ENCODE peak calls at places on chromosomes 1 and 21, in four cellular contexts. U, H, Y and Z are unnamed samples.

GRCh38 chr1:89221341-89221740 is 22.6 kb upstream of the GBP4 start:
- DNase-seq in U (no peak), H (no peak), Y (no peak), Z (no peak)

GRCh38 chr1:170578356-170578755 is 46.4 kb downstream of the GORAB start:
- DNase-seq in U (no peak), H (no peak), Y (no peak), Z (no peak)

GRCh38 chr1:160219062-160219929 is 14.1 kb downstream of the PEA15 start:
- DNase-seq in U (no peak), H (no peak), Y (no peak), Z (no peak)

GRCh38 chr1:225454733-225455132 is 26.9 kb upstream of the LBR start:
- DNase-seq in U (no peak), H (no peak), Y (no peak), Z (peak; percentile 63)

GRCh38 chr1:184433928-184434502 is 47.2 kb downstream of the C1orf21 start:
- DNase-seq in U (no peak), H (no peak), Y (no peak), Z (no peak)

GRCh38 chr1:29635501-29636263 is 399.4 kb downstream of the PTPRU start:
- DNase-seq in U (no peak), H (no peak), Y (no peak), Z (peak; percentile 31)

GRCh38 chr1:31714442-31715096 is 10.8 kb upstream of the COL16A1 start:
- DNase-seq in U (no peak), H (peak; percentile 40), Y (peak; percentile 49), Z (peak; percentile 95)

GRCh38 chr1:145988773-145989172 is 7.6 kb downstream of the TXNIP start:
- DNase-seq in U (no peak), H (no peak), Y (no peak), Z (peak; percentile 53)

GRCh38 chr1:114093624-114094302 is 59.9 kb downstream of the SYT6 start:
- DNase-seq in U (no peak), H (no peak), Y (no peak), Z (no peak)

GRCh38 chr1:2584822-2585317 is 1.7 kb upstream of the PRXL2B start:
- DNase-seq in U (no peak), H (no peak), Y (no peak), Z (no peak)

GRCh38 chr1:184296466-184297243 is 90.2 kb upstream of the C1orf21 start:
- DNase-seq in U (no peak), H (peak; percentile 79), Y (no peak), Z (peak; percentile 92)

GRCh38 chr1:75967719-75968118 is 35.5 kb upstream of the ASB17 start:
- DNase-seq in U (no peak), H (no peak), Y (no peak), Z (no peak)

GRCh38 chr1:203930343-203930742 is 68.9 kb downstream of the SNRPE start:
- DNase-seq in U (no peak), H (no peak), Y (no peak), Z (no peak)

GRCh38 chr21:35323947-35324346 is 274.8 kb upstream of the RUNX1 start:
- DNase-seq in U (no peak), H (no peak), Y (no peak), Z (no peak)

GRCh38 chr1:48853006-48853405 is 76.3 kb upstream of the BEND5 start:
- DNase-seq in U (no peak), H (no peak), Y (no peak), Z (no peak)

GRCh38 chr1:8396912-8397406 is 79.0 kb downstream of the SLC45A1 start:
- DNase-seq in U (no peak), H (no peak), Y (peak; percentile 52), Z (no peak)

GRCh38 chr1:91609571-91609970 is 108.9 kb downstream of the CDC7 start:
- DNase-seq in U (no peak), H (no peak), Y (no peak), Z (no peak)

GRCh38 chr1:212379366-212379765 is 35.3 kb downstream of the PACC1 start:
- DNase-seq in U (no peak), H (no peak), Y (no peak), Z (no peak)

GRCh38 chr1:7535934-7536878 is 234.9 kb upstream of the VAMP3 start:
- DNase-seq in U (peak; percentile 39), H (no peak), Y (no peak), Z (no peak)

GRCh38 chr1:244439391-244440032 is 12.2 kb downstream of the ADSS2 start:
- DNase-seq in U (no peak), H (no peak), Y (no peak), Z (no peak)

GRCh38 chr1:84264961-84265360 is 36.5 kb upstream of the SAMD13 start:
- DNase-seq in U (no peak), H (no peak), Y (no peak), Z (no peak)

GRCh38 chr1:30323352-30323751 is 400.0 kb downstream of the MATN1 start:
- DNase-seq in U (no peak), H (no peak), Y (no peak), Z (no peak)

GRCh38 chr1:19203440-19203839 is 6.6 kb downstream of the UBR4 start:
- DNase-seq in U (no peak), H (no peak), Y (no peak), Z (peak; percentile 86)

GRCh38 chr1:61270761-61271411 is 188.5 kb downstream of the NFIA start:
- DNase-seq in U (no peak), H (no peak), Y (no peak), Z (no peak)

GRCh38 chr1:153679337-153680119 is 1.0 kb downstream of the NPR1 start:
- DNase-seq in U (peak; percentile 85), H (peak; percentile 37), Y (peak; percentile 27), Z (no peak)

GRCh38 chr1:245599413-245600174 is 444.8 kb downstream of the KIF26B start:
- DNase-seq in U (no peak), H (no peak), Y (no peak), Z (no peak)

GRCh38 chr1:34549199-34549598 is 205.6 kb upstream of the GJB5 start:
- DNase-seq in U (no peak), H (peak; percentile 67), Y (no peak), Z (no peak)

GRCh38 chr1:98119793-98120192 is 199.0 kb upstream of the DPYD start:
- DNase-seq in U (no peak), H (no peak), Y (no peak), Z (no peak)

GRCh38 chr1:202124107-202124506 is 1.4 kb downstream of the GPR37L1 start:
- DNase-seq in U (no peak), H (no peak), Y (no peak), Z (no peak)

DNA sequence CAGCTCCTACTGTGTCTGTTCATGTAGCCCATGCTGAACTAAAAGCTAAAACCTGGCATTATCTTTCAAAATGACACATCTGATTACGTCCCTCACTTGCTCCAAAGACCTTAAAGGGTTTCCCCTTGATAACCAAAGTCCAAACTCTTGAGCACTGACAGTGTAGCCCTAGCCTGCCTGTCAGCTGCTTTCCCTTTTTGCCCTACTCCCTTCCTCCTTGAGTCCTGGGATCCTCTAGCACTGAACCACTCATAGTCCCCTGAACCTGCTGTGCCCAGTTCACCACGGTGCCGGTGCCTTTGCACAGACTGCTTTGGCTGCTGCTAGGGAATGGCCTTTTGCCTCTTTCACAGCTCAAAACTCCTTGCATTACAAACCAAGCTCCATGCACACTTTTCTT is 67.5 kb downstream of the PLXNA2 start:
- DNase-seq in U (no peak), H (no peak), Y (no peak), Z (no peak)
- H3K4me3 ChIP-seq in U (no peak overlapping the region), H (no peak overlapping the region), Y (no peak overlapping the region), Z (no peak overlapping the region)

GRCh38 chr1:150925080-150925479 is 1.1 kb upstream of the SETDB1 start:
- DNase-seq in U (peak; percentile 65), H (no peak), Y (peak; percentile 62), Z (no peak)

GRCh38 chr1:150927629-150928028 is 1.5 kb downstream of the SETDB1 start:
- DNase-seq in U (no peak), H (no peak), Y (no peak), Z (no peak)

GRCh38 chr1:150931773-150932172 is 5.6 kb downstream of the SETDB1 start:
- DNase-seq in U (no peak), H (no peak), Y (no peak), Z (no peak)

GRCh38 chr1:150926094-150926741 is at the start of gene SETDB1:
- DNase-seq in U (peak; percentile 96), H (peak; percentile 94), Y (peak; percentile 94), Z (peak; percentile 81)

GRCh38 chr1:150928286-150928685 is 2.1 kb downstream of the SETDB1 start:
- DNase-seq in U (no peak), H (no peak), Y (no peak), Z (no peak)
- H3K36me3 ChIP-seq in U (peaks cover 57% of the 10 kb centered on the region), H (peaks cover 49% of the 10 kb centered on the region), Y (peaks cover 2% of the 10 kb centered on the region), Z (peaks cover 31% of the 10 kb centered on the region)

DNA sequence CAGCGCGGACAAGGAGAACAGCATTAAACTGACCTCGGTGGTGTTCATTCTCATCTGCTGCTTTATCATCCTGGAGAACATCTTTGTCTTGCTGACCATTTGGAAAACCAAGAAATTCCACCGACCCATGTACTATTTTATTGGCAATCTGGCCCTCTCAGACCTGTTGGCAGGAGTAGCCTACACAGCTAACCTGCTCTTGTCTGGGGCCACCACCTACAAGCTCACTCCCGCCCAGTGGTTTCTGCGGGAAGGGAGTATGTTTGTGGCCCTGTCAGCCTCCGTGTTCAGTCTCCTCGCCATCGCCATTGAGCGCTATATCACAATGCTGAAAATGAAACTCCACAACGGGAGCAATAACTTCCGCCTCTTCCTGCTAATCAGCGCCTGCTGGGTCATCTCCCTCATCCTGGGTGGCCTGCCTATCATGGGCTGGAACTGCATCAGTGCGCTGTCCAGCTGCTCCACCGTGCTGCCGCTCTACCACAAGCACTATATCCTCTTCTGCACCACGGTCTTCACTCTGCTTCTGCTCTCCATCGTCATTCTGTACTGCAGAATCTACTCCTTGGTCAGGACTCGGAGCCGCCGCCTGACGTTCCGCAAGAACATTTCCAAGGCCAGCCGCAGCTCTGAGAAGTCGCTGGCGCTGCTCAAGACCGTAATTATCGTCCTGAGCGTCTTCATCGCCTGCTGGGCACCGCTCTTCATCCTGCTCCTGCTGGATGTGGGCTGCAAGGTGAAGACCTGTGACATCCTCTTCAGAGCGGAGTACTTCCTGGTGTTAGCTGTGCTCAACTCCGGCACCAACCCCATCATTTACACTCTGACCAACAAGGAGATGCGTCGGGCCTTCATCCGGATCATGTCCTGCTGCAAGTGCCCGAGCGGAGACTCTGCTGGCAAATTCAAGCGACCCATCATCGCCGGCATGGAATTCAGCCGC is 2.5 kb downstream of the S1PR1 start:
- DNase-seq in U (peak; percentile 58), H (no peak), Y (no peak), Z (no peak)
- TF ChIP-seq CTCF in U (no peak), H (no peak), Y (no peak), Z (no peak)

DNA sequence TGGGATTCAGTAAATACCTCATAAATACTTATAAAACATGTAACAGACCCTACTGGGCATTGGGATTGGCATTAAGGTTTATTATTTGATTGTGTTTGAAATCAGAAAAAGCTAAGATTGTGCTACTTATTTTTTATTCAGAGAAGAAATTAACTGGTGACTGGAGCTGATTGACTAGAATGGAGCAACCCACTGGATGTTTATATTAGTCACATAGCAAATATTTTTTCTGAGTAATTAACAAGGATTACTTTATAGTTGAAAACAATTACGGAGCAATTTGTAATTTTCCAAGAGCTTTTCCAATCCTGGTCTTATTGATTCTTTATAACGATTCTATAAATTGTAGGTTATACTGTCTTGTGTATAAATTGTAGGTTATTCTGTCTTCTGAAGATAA is 208.7 kb downstream of the HLX start:
- DNase-seq in U (no peak), H (no peak), Y (no peak), Z (no peak)
- H3K4me3 ChIP-seq in U (no peak overlapping the region), H (no peak overlapping the region), Y (no peak overlapping the region), Z (no peak overlapping the region)

GRCh38 chr1:22089787-22090186 is 37.3 kb downstream of the CDC42 start:
- DNase-seq in U (no peak), H (no peak), Y (no peak), Z (no peak)

GRCh38 chr1:22093513-22093912 is 41.0 kb downstream of the CDC42 start:
- DNase-seq in U (no peak), H (no peak), Y (no peak), Z (no peak)

GRCh38 chr1:22089134-22089571 is 36.6 kb downstream of the CDC42 start:
- DNase-seq in U (no peak), H (no peak), Y (peak; percentile 20), Z (no peak)
- H3K36me3 ChIP-seq in U (peaks cover 59% of the 10 kb centered on the region), H (peaks cover 34% of the 10 kb centered on the region), Y (peaks cover 7% of the 10 kb centered on the region), Z (peaks cover 31% of the 10 kb centered on the region)